ENCODE peak calls at places on chromosomes 16 and 17, in four cellular contexts. R is CD8-positive, alpha-beta T cell; J is cardiac muscle cell; O is type B pancreatic cell. H is an unnamed sample.
A peak's percentile ranks its signal among the peaks of the same experiment; 100 is the strongest.

GRCh38 chr17:19304209-19304608 is 58.3 kb downstream of the B9D1 start:
- DNase-seq in R (no peak), J (no peak), O (no peak), H (no peak)

GRCh38 chr16:27401768-27402568 is at the start of gene IL21R:
- DNase-seq in R (peak; percentile 82), J (no peak), O (no peak), H (peak; percentile 82)

GRCh38 chr17:73616120-73616872 is 27.9 kb downstream of the SDK2 start:
- DNase-seq in R (no peak), J (peak; percentile 44), O (no peak), H (no peak)

GRCh38 chr17:48236681-48237134 is 129.1 kb downstream of the SNX11 start:
- DNase-seq in R (no peak), J (no peak), O (no peak), H (no peak)

GRCh38 chr17:1422907-1423306 is 22.9 kb upstream of the YWHAE start:
- DNase-seq in R (no peak), J (no peak), O (no peak), H (no peak)

GRCh38 chr17:35160354-35161201 is 13.0 kb downstream of the UNC45B start:
- DNase-seq in R (no peak), J (no peak), O (no peak), H (no peak)

GRCh38 chr16:50644730-50645129 is 36.4 kb downstream of the SNX20 start:
- DNase-seq in R (peak; percentile 12), J (peak; percentile 17), O (no peak), H (no peak)

GRCh38 chr17:47999612-48000011 is 28.7 kb downstream of the CDK5RAP3 start:
- DNase-seq in R (no peak), J (no peak), O (no peak), H (no peak)

GRCh38 chr16:50778284-50779163 is 36.6 kb downstream of the CYLD start:
- DNase-seq in R (no peak), J (no peak), O (no peak), H (no peak)

GRCh38 chr17:66464921-66465320 is 162.5 kb downstream of the PRKCA start:
- DNase-seq in R (no peak), J (no peak), O (no peak), H (no peak)

GRCh38 chr17:49969134-49969759 is at the start of gene DLX4:
- DNase-seq in R (no peak), J (no peak), O (no peak), H (no peak)

GRCh38 chr17:61396586-61397085 is 3.0 kb upstream of the TBX2 start:
- DNase-seq in R (no peak), J (peak; percentile 61), O (no peak), H (no peak)

GRCh38 chr16:88634141-88634993 is 4.0 kb upstream of the IL17C start:
- DNase-seq in R (peak; percentile 58), J (no peak), O (no peak), H (no peak)

GRCh38 chr17:78771758-78772382 is 10.2 kb downstream of the CYTH1 start:
- DNase-seq in R (no peak), J (no peak), O (no peak), H (no peak)

GRCh38 chr16:66920924-66921680 is 2.4 kb upstream of the CDH16 start:
- DNase-seq in R (no peak), J (no peak), O (no peak), H (no peak)

GRCh38 chr17:66351053-66351452 is 48.6 kb downstream of the PRKCA start:
- DNase-seq in R (no peak), J (no peak), O (no peak), H (no peak)

GRCh38 chr17:50095626-50096037 is 481 bp downstream of the PDK2 start:
- DNase-seq in R (no peak), J (peak; percentile 46), O (no peak), H (no peak)

DNA sequence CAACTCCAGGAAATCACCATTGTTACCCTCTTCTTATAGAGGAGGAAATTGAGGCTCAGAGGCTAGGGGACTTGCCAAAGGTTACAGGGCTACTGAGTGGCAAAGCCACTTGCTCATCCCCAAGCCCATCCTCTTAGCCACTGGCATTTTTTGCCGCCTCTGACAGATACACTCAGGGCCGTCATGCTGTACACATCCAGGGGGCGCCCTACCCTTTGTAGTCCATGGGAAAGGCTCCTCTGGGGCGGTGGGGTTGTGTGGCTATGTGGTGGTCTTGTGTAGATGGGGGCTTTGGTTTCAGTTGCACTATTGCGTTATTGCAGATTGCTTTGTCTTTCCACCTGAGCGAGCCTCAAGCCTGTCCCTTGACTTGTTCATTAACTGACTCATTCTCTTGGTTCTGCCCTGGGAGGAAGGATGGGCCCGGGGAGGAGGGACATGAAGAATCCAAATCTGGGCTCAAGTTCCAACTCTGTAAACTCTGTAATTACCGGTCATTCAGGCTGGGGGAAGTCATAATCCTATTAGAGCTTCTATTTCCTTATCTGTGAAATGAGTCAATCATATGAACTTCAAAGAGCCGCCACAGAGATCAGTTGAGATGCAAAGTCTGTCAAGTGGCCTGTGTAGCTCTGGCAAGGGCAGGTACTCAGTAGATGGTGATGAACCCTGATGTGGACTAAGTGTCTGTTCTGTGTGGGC is 2.8 kb downstream of the NOS2 start:
- DNase-seq in R (no peak), J (no peak), O (no peak), H (no peak)
- TF ChIP-seq CTCF in R (no peak), J (no peak), O (no peak), H (peak; percentile 23)

GRCh38 chr16:65202461-65202860 is 80.6 kb upstream of the CDH11 start:
- DNase-seq in R (no peak), J (no peak), O (no peak), H (no peak)
- TF ChIP-seq CTCF in R (no peak), J (no peak), O (no peak), H (no peak)

GRCh38 chr16:31032736-31033708 is at the start of gene STX4:
- DNase-seq in R (peak; percentile 97), J (peak; percentile 96), O (peak; percentile 96), H (peak; percentile 95)
- TF ChIP-seq CTCF in R (no peak), J (no peak), O (no peak), H (no peak)

GRCh38 chr17:79838541-79839274 is 532 bp downstream of the CBX4 start:
- DNase-seq in R (peak; percentile 40), J (peak; percentile 82), O (no peak), H (no peak)
- TF ChIP-seq CTCF in R (no peak), J (no peak), O (peak; percentile 29), H (no peak)

GRCh38 chr16:68287276-68288251 is 23.2 kb downstream of the SLC7A6OS start:
- DNase-seq in R (no peak), J (no peak), O (no peak), H (no peak)
- TF ChIP-seq CTCF in R (no peak), J (no peak), O (no peak), H (no peak)

GRCh38 chr16:2296662-2297505 is 29.0 kb upstream of the RNPS1 start:
- DNase-seq in R (no peak), J (peak; percentile 21), O (no peak), H (no peak)
- TF ChIP-seq CTCF in R (no peak), J (peak; percentile 49), O (peak; percentile 47), H (peak; percentile 57)

GRCh38 chr16:83356266-83356665 is 451.5 kb upstream of the HSBP1 start:
- DNase-seq in R (no peak), J (peak; percentile 81), O (no peak), H (peak; percentile 12)
- TF ChIP-seq CTCF in R (no peak), J (peak; percentile 79), O (peak; percentile 78), H (peak; percentile 82)